ENCODE peak calls at places on chromosomes 13 and 19, in nine cellular contexts. P is HepG2, B is H1, I is stomach, R is transverse colon, V is suprapubic skin, H is A549, J is K562, Z is upper lobe of left lung. Y is an unnamed sample.

GRCh38 chr19:9863759-9864158 is 28.6 kb downstream of the PIN1 start:
- DNase-seq in V (no peak), J (no peak), H (no peak), I (no peak), Z (no peak), P (no peak), B (no peak), R (no peak), Y (no peak)

GRCh38 chr19:5356428-5356827 is 15.8 kb upstream of the PTPRS start:
- DNase-seq in P (no peak), I (no peak), Z (no peak), R (no peak), J (no peak), B (no peak), H (no peak), V (no peak), Y (no peak)

GRCh38 chr19:42121666-42122069 is 10.6 kb downstream of the POU2F2 start:
- DNase-seq in Z (peak), V (no peak), B (no peak), H (no peak), P (no peak), R (peak), I (no peak), J (no peak), Y (peak)

GRCh38 chr19:19040417-19040816 is 7.0 kb downstream of the ARMC6 start:
- DNase-seq in B (no peak), P (peak), R (peak), H (peak), V (no peak), J (no peak), Z (peak), I (peak), Y (peak)

GRCh38 chr19:15010497-15011255 is 31.0 kb upstream of the SLC1A6 start:
- DNase-seq in R (no peak), I (no peak), J (no peak), P (no peak), Z (no peak), V (no peak), B (peak), H (no peak), Y (no peak)

GRCh38 chr19:1102407-1103106 is 1.2 kb upstream of the GPX4 start:
- DNase-seq in Z (peak), J (peak), H (peak), B (no peak), R (peak), V (no peak), P (peak), I (peak), Y (peak)

GRCh38 chr13:19605161-19605955 is 28.1 kb upstream of the MPHOSPH8 start:
- DNase-seq in P (no peak), V (no peak), R (no peak), H (no peak), B (no peak), J (no peak), Z (no peak), I (no peak), Y (no peak)

GRCh38 chr19:9498183-9498902 is at the start of gene ZNF560:
- DNase-seq in V (no peak), H (no peak), B (no peak), J (peak), I (no peak), R (no peak), P (no peak), Z (no peak), Y (no peak)

GRCh38 chr13:47816835-47817234 is 184.2 kb downstream of the SUCLA2 start:
- DNase-seq in J (no peak), P (no peak), R (no peak), I (no peak), V (no peak), B (no peak), Z (no peak), H (no peak), Y (no peak)
- TF ChIP-seq EP300 in J (no peak), P (no peak), R (no peak), I (no peak), V (no peak), B (no peak), Z (no peak), H (no peak), Y (no peak)

GRCh38 chr13:99496322-99497142 is 4.7 kb upstream of the TM9SF2 start:
- DNase-seq in R (peak), Z (peak), H (peak), V (peak), I (peak), J (peak), P (peak), B (no peak), Y (peak)
- TF ChIP-seq POLR2A in R (no peak), Z (no peak), H (no peak), V (no peak), I (no peak), J (peak), P (peak), B (no peak), Y (no peak)

GRCh38 chr13:39585219-39585618 is 17.8 kb downstream of the LHFPL6 start:
- DNase-seq in P (no peak), I (no peak), V (no peak), J (no peak), Z (no peak), B (no peak), H (no peak), R (no peak), Y (no peak)

GRCh38 chr13:39586956-39587605 is 15.9 kb downstream of the LHFPL6 start:
- DNase-seq in V (no peak), B (no peak), R (no peak), H (no peak), J (no peak), I (no peak), Z (no peak), P (no peak), Y (no peak)

GRCh38 chr13:39588384-39588783 is 14.6 kb downstream of the LHFPL6 start:
- DNase-seq in V (no peak), R (no peak), Z (no peak), J (no peak), H (no peak), I (no peak), P (no peak), B (no peak), Y (no peak)

GRCh38 chr13:39587939-39588338 is 15.1 kb downstream of the LHFPL6 start:
- DNase-seq in H (no peak), P (no peak), Z (no peak), B (no peak), I (no peak), V (no peak), J (no peak), R (no peak), Y (no peak)

GRCh38 chr13:39586142-39586541 is 16.9 kb downstream of the LHFPL6 start:
- DNase-seq in Z (no peak), P (no peak), B (no peak), R (no peak), H (no peak), J (no peak), I (no peak), V (no peak), Y (no peak)
- TF ChIP-seq EP300 in Z (no peak), P (no peak), B (no peak), R (no peak), H (no peak), J (no peak), I (no peak), V (no peak), Y (no peak)

DNA sequence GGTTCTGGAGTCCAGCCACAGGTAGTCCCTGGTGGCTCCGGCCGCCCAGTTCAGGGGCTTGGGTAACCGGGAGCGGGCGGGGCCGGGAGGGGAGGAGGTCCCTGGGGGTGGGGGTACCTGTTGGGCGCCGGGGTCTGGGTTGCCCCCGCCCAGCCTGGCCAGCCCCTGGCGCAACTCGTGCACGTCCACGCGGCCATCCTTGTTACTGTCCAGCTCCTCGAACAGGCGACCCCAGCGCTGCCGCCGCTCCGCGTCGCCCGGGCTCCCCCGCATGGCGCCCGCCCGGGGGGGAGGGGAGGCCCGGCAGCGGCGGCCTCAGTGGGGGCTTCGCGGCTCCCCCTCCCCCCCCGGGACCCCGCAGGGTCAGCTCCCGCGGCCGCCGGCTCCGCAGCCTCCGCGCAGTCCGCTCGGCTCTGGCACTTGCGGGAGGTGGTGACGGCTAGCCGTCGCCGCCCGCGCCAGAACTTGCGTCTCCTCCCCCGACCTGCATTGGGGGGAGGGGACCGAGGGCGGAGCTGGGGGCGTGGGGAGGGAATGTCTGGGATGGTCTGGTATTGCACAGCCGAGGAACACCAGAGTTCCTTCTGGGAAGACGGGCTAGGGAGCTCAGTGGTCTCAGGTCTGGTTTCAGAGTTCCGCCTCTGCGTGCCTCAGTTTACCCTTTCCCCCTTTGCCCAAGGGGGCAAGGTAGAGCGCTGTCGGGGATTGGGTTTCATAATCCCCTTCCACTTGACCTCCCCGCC is at the start of gene SLC25A23:
- DNase-seq in R (peak), I (peak), P (peak), V (peak), J (peak), B (peak), Z (peak), H (peak), Y (peak)
- TF ChIP-seq POLR2A in R (no peak), I (no peak), P (peak), V (no peak), J (no peak), B (no peak), Z (no peak), H (no peak), Y (no peak)

DNA sequence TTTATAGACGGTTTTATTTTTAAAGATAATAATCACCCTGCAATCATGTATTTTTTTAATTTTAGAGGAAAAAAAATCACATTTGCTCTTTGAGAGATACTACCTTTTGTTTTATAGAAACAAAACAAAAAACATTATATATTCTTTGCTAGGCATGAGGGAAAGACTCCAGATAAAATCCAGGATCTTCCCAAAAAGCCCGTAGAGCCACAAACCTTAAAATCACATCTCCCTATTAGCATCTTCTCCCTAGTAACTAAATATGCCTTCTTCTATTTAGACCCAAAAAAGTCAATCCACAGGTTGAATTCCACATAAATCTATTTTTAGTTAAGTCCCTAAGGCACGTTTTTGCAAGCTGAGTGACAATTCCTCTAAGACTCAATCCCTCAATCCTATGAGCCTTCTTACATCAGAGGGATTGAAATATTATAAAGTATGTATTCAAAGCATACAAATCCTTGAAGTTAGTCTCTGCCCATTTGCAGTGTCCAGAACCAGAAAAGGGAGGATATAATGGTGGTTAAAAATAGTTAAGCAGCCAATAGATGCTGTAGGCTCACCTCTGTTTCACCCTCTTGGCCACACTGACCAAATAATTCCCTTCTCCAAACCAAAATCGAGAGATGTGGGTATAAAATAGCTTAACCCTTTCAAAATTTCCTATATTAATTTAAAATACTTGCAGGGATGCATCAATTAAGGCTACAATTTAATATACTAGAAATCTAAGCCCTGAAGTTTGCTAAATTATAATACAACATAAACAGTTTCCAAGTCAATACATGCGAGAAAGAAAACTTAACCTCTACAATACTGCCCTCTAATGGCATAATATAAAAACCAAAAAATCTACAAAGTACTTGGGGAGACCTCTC is 64.0 kb downstream of the SERP2 start:
- DNase-seq in J (peak), H (peak), V (no peak), Z (no peak), P (peak), I (no peak), R (no peak), B (no peak), Y (no peak)
- TF ChIP-seq EP300 in J (no peak), H (no peak), V (no peak), Z (no peak), P (no peak), I (no peak), R (no peak), B (no peak), Y (no peak)

DNA sequence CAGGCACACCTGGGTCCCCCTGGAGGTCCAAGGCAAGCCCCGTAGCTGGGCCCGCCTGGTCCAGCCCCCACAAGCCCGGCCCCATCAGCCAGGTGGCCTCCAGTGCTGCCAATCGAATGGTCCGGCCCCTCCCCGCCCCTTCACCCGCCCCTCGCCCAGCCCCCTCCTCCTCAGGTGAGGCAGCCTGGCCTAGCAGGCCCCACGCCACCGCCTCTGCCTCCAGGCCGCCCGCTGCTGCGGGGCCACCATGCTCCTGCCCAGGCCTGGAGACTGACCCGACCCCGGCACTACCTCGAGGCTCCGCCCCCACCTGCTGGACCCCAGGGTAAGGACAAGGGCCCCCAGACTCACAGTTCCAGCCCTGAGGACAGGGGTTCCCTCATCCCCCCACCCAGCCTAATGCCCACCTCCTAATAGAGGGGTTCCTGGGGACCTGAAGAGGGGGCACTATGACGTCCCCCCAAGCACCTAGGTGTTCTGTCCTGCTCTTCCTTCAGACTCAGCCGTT is at the start of gene HPN:
- DNase-seq in I (peak), H (no peak), J (no peak), Z (peak), V (no peak), P (peak), R (no peak), B (no peak), Y (no peak)
- TF ChIP-seq POLR2A in I (no peak), H (no peak), J (no peak), Z (no peak), V (no peak), P (peak), R (no peak), B (no peak), Y (no peak)

GRCh38 chr13:88761145-88761544 is 1090.0 kb downstream of the SLITRK5 start:
- DNase-seq in Z (no peak), B (no peak), R (no peak), P (no peak), I (no peak), V (no peak), H (no peak), J (no peak), Y (no peak)
- TF ChIP-seq EP300 in Z (no peak), B (no peak), R (no peak), P (no peak), I (no peak), V (no peak), H (no peak), J (no peak), Y (no peak)

Y was measured in tibial nerve.